ENCODE peak calls at places on chromosomes 16 and 17, in four cellular contexts. P is transverse colon, S is cardiac muscle cell, K is putamen. T is an unnamed sample.

GRCh38 chr16:49281843-49282642 is 405 bp upstream of the CBLN1 start:
- DNase-seq in S (peak; percentile 76), P (peak; percentile 91), K (peak; percentile 89), T (no peak)

GRCh38 chr16:88882358-88883030 is 16.0 kb upstream of the PABPN1L start:
- DNase-seq in S (no peak), K (no peak), P (peak; percentile 65), T (no peak)

GRCh38 chr16:57268804-57269800 is 15.4 kb downstream of the PLLP start:
- DNase-seq in P (peak; percentile 88), K (no peak), S (peak; percentile 64), T (no peak)

GRCh38 chr16:11183035-11183812 is 72.8 kb downstream of the SOCS1 start:
- DNase-seq in K (no peak), P (peak; percentile 30), S (no peak), T (no peak)

GRCh38 chr17:65565559-65565958 is 4.1 kb upstream of the AXIN2 start:
- DNase-seq in P (no peak), K (no peak), S (no peak), T (no peak)

GRCh38 chr17:77312786-77313599 is 172.2 kb downstream of the SEC14L1 start:
- DNase-seq in P (peak; percentile 73), S (peak; percentile 90), K (peak; percentile 32), T (no peak)

GRCh38 chr17:4635823-4636375 is 5.6 kb downstream of the ALOX15 start:
- DNase-seq in P (peak; percentile 20), S (no peak), K (no peak), T (no peak)

GRCh38 chr16:11669380-11670146 is 1.3 kb downstream of the SNN start:
- DNase-seq in S (no peak), K (no peak), P (peak; percentile 49), T (no peak)

GRCh38 chr17:10304758-10305300 is 68.0 kb downstream of the MYH13 start:
- DNase-seq in P (no peak), S (no peak), K (no peak), T (no peak)

GRCh38 chr17:79840989-79841286 is 1.7 kb upstream of the CBX4 start:
- DNase-seq in K (no peak), S (no peak), P (no peak), T (no peak)

GRCh38 chr17:68125471-68125870 is 89.9 kb downstream of the KPNA2 start:
- DNase-seq in K (no peak), P (no peak), S (no peak), T (no peak)

GRCh38 chr17:34401165-34401564 is 38.1 kb upstream of the CCL1 start:
- DNase-seq in S (no peak), K (no peak), P (no peak), T (no peak)

GRCh38 chr16:325375-326155 is 27.0 kb downstream of the AXIN1 start:
- DNase-seq in S (no peak), P (no peak), K (no peak), T (no peak)

GRCh38 chr16:30068750-30069574 is 3.4 kb downstream of the ALDOA start:
- DNase-seq in K (no peak), S (no peak), P (peak; percentile 28), T (peak; percentile 64)

GRCh38 chr16:48091077-48091476 is 64.7 kb downstream of the ABCC12 start:
- DNase-seq in P (no peak), K (no peak), S (no peak), T (no peak)

GRCh38 chr16:67027046-67027445 is 1.9 kb upstream of the CBFB start:
- DNase-seq in P (no peak), S (no peak), K (no peak), T (no peak)

GRCh38 chr17:78839762-78840529 is 668 bp downstream of the USP36 start:
- DNase-seq in S (peak; percentile 69), P (peak; percentile 60), K (no peak), T (peak; percentile 42)

GRCh38 chr17:77020973-77021372 is 119.8 kb upstream of the SEC14L1 start:
- DNase-seq in K (no peak), P (no peak), S (no peak), T (no peak)

GRCh38 chr16:79805621-79806020 is 205.1 kb upstream of the MAF start:
- DNase-seq in S (no peak), P (no peak), K (no peak), T (no peak)

GRCh38 chr17:75872434-75873351 is 5.7 kb downstream of the TRIM47 start:
- DNase-seq in S (peak; percentile 83), K (peak; percentile 47), P (peak; percentile 78), T (no peak)

GRCh38 chr17:78925234-78925633 is at the start of gene TIMP2:
- DNase-seq in K (peak; percentile 85), P (peak; percentile 90), S (peak; percentile 91), T (peak; percentile 86)

GRCh38 chr17:36545465-36546417 is 1.0 kb downstream of the GGNBP2 start:
- DNase-seq in P (peak; percentile 98), K (peak; percentile 97), S (peak; percentile 99), T (peak; percentile 99)

GRCh38 chr16:27724491-27724878 is 174.5 kb downstream of the KATNIP start:
- DNase-seq in K (peak; percentile 73), P (no peak), S (no peak), T (no peak)

GRCh38 chr17:72412650-72413076 is 291.8 kb downstream of the SOX9 start:
- DNase-seq in P (no peak), K (no peak), S (no peak), T (no peak)

GRCh38 chr17:66947311-66947710 is 17.2 kb upstream of the CACNG4 start:
- DNase-seq in S (no peak), P (no peak), K (no peak), T (no peak)

GRCh38 chr16:88628512-88628974 is 9.8 kb upstream of the IL17C start:
- DNase-seq in P (no peak), K (no peak), S (peak; percentile 20), T (peak; percentile 53)

GRCh38 chr16:78452030-78452429 is 352.6 kb downstream of the WWOX start:
- DNase-seq in K (no peak), P (no peak), S (no peak), T (no peak)

GRCh38 chr16:4314532-4315184 is 1.2 kb upstream of the GLIS2 start:
- DNase-seq in P (no peak), S (peak; percentile 59), K (no peak), T (peak; percentile 83)

GRCh38 chr16:12675852-12676251 is 127.8 kb downstream of the CPPED1 start:
- DNase-seq in P (no peak), S (peak; percentile 20), K (no peak), T (peak; percentile 8)

GRCh38 chr17:72967963-72968585 is 124.4 kb downstream of the SLC39A11 start:
- DNase-seq in P (no peak), S (no peak), K (no peak), T (no peak)

GRCh38 chr17:31391496-31391949 is at the start of gene RAB11FIP4:
- DNase-seq in P (no peak), S (peak; percentile 52), K (no peak), T (peak; percentile 37)

GRCh38 chr16:16073884-16074781 is 124.7 kb downstream of the ABCC1 start:
- DNase-seq in S (peak; percentile 96), K (no peak), P (peak; percentile 11), T (peak; percentile 99)

GRCh38 chr17:16491703-16492612 is at the start of gene LRRC75A:
- DNase-seq in K (peak; percentile 47), S (peak; percentile 39), P (peak; percentile 57), T (peak; percentile 51)

T was measured in ACHN.